ENCODE peak calls at places on chromosomes 13 and 19, in six cellular contexts. One of them, this sample, is unnamed. For H3K27me3, the result is how much of the 10 kb centered on the place peaks cover.

GRCh38 chr13:33290421-33290965 is 4.9 kb upstream of the STARD13 start:
- DNase-seq in GM12878: no peak
- DNase-seq in HCT116: no peak
- DNase-seq in IMR-90: no peak
- DNase-seq in H1: no peak
- DNase-seq in HepG2: no peak
- DNase-seq in this sample: no peak

GRCh38 chr13:29707876-29708543 is 112.5 kb upstream of the SLC7A1 start:
- DNase-seq in GM12878: no peak
- DNase-seq in HCT116: peak
- DNase-seq in IMR-90: peak
- DNase-seq in H1: peak
- DNase-seq in HepG2: peak
- DNase-seq in this sample: peak

GRCh38 chr13:33722216-33722900 is 95.6 kb upstream of the RFC3 start:
- DNase-seq in GM12878: no peak
- DNase-seq in HCT116: no peak
- DNase-seq in IMR-90: peak
- DNase-seq in H1: no peak
- DNase-seq in HepG2: no peak
- DNase-seq in this sample: no peak

GRCh38 chr19:15863272-15863671 is 34.6 kb downstream of the CYP4F2 start:
- DNase-seq in GM12878: no peak
- DNase-seq in HCT116: peak
- DNase-seq in IMR-90: no peak
- DNase-seq in H1: no peak
- DNase-seq in HepG2: no peak
- DNase-seq in this sample: peak

GRCh38 chr19:49470615-49470978 is 3.4 kb upstream of the FLT3LG start:
- DNase-seq in GM12878: no peak
- DNase-seq in HCT116: no peak
- DNase-seq in IMR-90: no peak
- DNase-seq in H1: no peak
- DNase-seq in HepG2: no peak
- DNase-seq in this sample: no peak

GRCh38 chr13:30881191-30881651 is 24.9 kb upstream of the MEDAG start:
- DNase-seq in GM12878: no peak
- DNase-seq in HCT116: no peak
- DNase-seq in IMR-90: no peak
- DNase-seq in H1: no peak
- DNase-seq in HepG2: no peak
- DNase-seq in this sample: no peak

GRCh38 chr19:33132425-33132824 is 511 bp downstream of the WDR88 start:
- DNase-seq in GM12878: no peak
- DNase-seq in HCT116: no peak
- DNase-seq in IMR-90: no peak
- DNase-seq in H1: no peak
- DNase-seq in HepG2: no peak
- DNase-seq in this sample: peak

GRCh38 chr19:19642506-19643157 is 825 bp downstream of the GMIP start:
- DNase-seq in GM12878: no peak
- DNase-seq in HCT116: no peak
- DNase-seq in IMR-90: no peak
- DNase-seq in H1: no peak
- DNase-seq in HepG2: no peak
- DNase-seq in this sample: peak

GRCh38 chr19:42114412-42114811 is 17.8 kb downstream of the POU2F2 start:
- DNase-seq in GM12878: peak
- DNase-seq in HCT116: no peak
- DNase-seq in IMR-90: no peak
- DNase-seq in H1: no peak
- DNase-seq in HepG2: no peak
- DNase-seq in this sample: no peak

GRCh38 chr19:2782357-2782935 is 627 bp downstream of the SGTA start:
- DNase-seq in GM12878: no peak
- DNase-seq in HCT116: no peak
- DNase-seq in IMR-90: no peak
- DNase-seq in H1: no peak
- DNase-seq in HepG2: no peak
- DNase-seq in this sample: no peak

GRCh38 chr13:98937911-98938381 is 39.9 kb downstream of the DOCK9 start:
- DNase-seq in GM12878: no peak
- DNase-seq in HCT116: no peak
- DNase-seq in IMR-90: peak
- DNase-seq in H1: peak
- DNase-seq in HepG2: no peak
- DNase-seq in this sample: no peak

GRCh38 chr13:40664100-40665060 is 2.1 kb downstream of the FOXO1 start:
- DNase-seq in GM12878: no peak
- DNase-seq in HCT116: no peak
- DNase-seq in IMR-90: no peak
- DNase-seq in H1: no peak
- DNase-seq in HepG2: peak
- DNase-seq in this sample: peak

GRCh38 chr19:5117421-5117820 is 148.5 kb downstream of the KDM4B start:
- DNase-seq in GM12878: no peak
- DNase-seq in HCT116: no peak
- DNase-seq in IMR-90: no peak
- DNase-seq in H1: no peak
- DNase-seq in HepG2: no peak
- DNase-seq in this sample: no peak

GRCh38 chr19:5115771-5116202 is 146.9 kb downstream of the KDM4B start:
- DNase-seq in GM12878: no peak
- DNase-seq in HCT116: no peak
- DNase-seq in IMR-90: peak
- DNase-seq in H1: no peak
- DNase-seq in HepG2: peak
- DNase-seq in this sample: no peak

GRCh38 chr19:5115351-5115750 is 146.4 kb downstream of the KDM4B start:
- DNase-seq in GM12878: no peak
- DNase-seq in HCT116: no peak
- DNase-seq in IMR-90: no peak
- DNase-seq in H1: no peak
- DNase-seq in HepG2: no peak
- DNase-seq in this sample: no peak

GRCh38 chr19:5114713-5115112 is 145.8 kb downstream of the KDM4B start:
- DNase-seq in GM12878: no peak
- DNase-seq in HCT116: no peak
- DNase-seq in IMR-90: no peak
- DNase-seq in H1: no peak
- DNase-seq in HepG2: no peak
- DNase-seq in this sample: no peak

DNA sequence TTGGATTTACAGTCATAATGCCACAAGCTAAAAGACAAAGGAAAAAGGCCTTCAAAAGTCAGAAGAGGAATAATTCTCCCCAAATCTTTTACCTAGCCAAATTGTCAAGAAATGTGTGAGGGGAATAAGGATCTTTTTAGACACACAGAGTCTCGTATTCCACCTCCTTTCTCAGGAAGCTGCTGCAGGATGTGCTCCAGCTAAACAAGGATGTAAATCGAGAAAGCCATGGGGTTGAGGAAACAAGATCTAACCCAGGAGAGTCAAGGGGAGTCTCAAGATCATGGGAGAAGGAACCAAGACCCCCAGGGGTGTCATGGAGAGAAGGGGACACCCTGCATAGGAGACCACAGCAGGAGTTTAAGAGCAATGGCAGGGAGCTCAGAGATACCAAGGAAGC is 147.4 kb downstream of the KDM4B start:
- DNase-seq in GM12878: no peak
- DNase-seq in HCT116: no peak
- DNase-seq in IMR-90: no peak
- DNase-seq in H1: no peak
- DNase-seq in HepG2: no peak
- DNase-seq in this sample: no peak
- TF ChIP-seq CEBPB in GM12878: no peak
- TF ChIP-seq CEBPB in HCT116: no peak
- TF ChIP-seq CEBPB in IMR-90: no peak
- TF ChIP-seq CEBPB in H1: no peak
- TF ChIP-seq CEBPB in HepG2: no peak
- TF ChIP-seq CEBPB in this sample: no peak

GRCh38 chr13:112061367-112062046 is 5.4 kb upstream of the SOX1 start:
- DNase-seq in GM12878: no peak
- DNase-seq in HCT116: no peak
- DNase-seq in IMR-90: no peak
- DNase-seq in H1: no peak
- DNase-seq in HepG2: no peak
- DNase-seq in this sample: no peak
- H3K27me3 ChIP-seq in GM12878: under half
- H3K27me3 ChIP-seq in HCT116: under half
- H3K27me3 ChIP-seq in IMR-90: half or more
- H3K27me3 ChIP-seq in H1: half or more
- H3K27me3 ChIP-seq in HepG2: under half
- H3K27me3 ChIP-seq in this sample: under half

GRCh38 chr19:799076-799881 is 2.0 kb downstream of the PTBP1 start:
- DNase-seq in GM12878: no peak
- DNase-seq in HCT116: no peak
- DNase-seq in IMR-90: peak
- DNase-seq in H1: no peak
- DNase-seq in HepG2: peak
- DNase-seq in this sample: peak
- TF ChIP-seq CEBPB in GM12878: no peak
- TF ChIP-seq CEBPB in HCT116: no peak
- TF ChIP-seq CEBPB in IMR-90: no peak
- TF ChIP-seq CEBPB in H1: no peak
- TF ChIP-seq CEBPB in HepG2: no peak
- TF ChIP-seq CEBPB in this sample: no peak

DNA sequence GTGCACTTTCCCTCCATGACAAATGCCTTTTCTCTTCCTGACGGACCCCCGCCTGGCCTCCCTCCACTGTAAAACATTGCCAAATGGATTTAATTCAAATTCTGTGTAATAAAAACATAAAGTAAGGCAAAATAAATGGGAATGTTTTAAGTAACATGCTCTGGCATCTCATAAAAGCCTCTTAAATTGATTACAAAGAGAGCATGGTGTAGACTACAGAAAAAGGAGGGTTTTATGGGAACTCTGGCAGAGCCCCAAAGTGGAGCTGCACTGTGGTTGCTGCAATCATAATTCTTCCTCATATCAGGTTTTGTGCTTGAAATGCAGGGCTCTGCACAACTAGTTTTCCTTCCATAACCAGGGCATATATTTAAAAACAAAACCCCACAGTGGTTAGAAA is 44.3 kb upstream of the SIAH3 start:
- DNase-seq in GM12878: no peak
- DNase-seq in HCT116: no peak
- DNase-seq in IMR-90: no peak
- DNase-seq in H1: no peak
- DNase-seq in HepG2: no peak
- DNase-seq in this sample: no peak
- H3K27me3 ChIP-seq in GM12878: under half
- H3K27me3 ChIP-seq in HCT116: under half
- H3K27me3 ChIP-seq in IMR-90: under half
- H3K27me3 ChIP-seq in H1: under half
- H3K27me3 ChIP-seq in HepG2: under half
- H3K27me3 ChIP-seq in this sample: under half

DNA sequence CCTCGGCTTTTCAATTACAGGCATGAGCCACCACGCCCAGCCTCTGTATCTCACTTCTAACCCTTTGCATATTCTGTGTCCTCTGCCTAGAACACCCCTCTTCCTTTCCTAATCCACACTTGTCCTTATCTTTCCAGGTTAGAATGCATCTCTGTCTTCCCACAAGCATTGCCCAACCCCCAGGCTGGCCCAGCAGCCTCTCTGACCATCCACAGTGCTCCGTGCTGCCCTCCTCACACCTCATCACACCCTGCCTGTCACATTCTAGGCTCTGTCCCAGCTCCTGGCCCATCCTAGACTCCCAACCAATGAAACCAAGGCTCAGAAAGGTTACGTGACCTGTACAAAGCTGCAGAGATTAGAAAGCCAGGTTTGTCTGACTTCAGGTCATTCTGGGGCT is 11.3 kb downstream of the JAK3 start:
- DNase-seq in GM12878: no peak
- DNase-seq in HCT116: no peak
- DNase-seq in IMR-90: no peak
- DNase-seq in H1: no peak
- DNase-seq in HepG2: no peak
- DNase-seq in this sample: peak
- TF ChIP-seq CEBPB in GM12878: no peak
- TF ChIP-seq CEBPB in HCT116: no peak
- TF ChIP-seq CEBPB in IMR-90: no peak
- TF ChIP-seq CEBPB in H1: no peak
- TF ChIP-seq CEBPB in HepG2: no peak
- TF ChIP-seq CEBPB in this sample: no peak

DNA sequence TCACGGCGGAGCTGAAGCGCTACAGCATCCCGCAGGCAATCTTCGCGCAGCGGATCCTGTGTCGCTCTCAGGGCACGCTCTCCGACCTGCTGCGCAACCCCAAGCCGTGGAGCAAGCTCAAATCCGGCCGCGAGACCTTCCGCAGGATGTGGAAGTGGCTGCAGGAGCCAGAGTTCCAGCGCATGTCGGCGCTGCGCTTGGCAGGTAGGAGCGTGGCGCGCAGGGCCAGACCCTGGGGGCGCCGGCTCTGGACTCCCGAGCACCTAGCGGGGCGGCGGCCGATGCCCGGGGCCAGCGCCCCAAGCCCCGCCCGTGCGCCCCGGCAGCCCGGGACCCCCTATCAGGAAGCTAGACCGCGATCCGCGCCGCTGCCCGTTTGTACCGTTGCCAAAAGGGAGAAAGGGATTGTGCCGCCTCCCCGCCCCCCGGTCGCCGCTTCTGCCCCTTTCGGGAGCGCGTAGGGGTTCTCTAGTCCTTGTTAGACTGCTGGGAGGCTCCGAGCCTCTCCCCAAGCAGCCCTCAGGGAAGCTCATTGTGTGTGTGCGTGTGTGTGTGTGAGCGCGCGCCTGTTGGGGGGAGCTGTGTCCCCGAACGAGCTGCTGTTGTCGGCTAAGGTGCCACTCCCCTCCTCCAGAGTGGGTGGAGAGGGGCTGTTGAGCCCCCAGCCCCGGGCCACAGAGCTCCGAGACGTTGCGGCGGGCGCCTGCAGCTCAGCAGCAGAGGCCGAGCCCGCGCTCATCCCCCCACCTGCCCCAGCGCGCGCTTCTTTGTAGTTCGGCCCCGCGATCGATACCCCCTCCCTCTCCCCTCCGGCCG is 1.6 kb downstream of the ONECUT3 start:
- DNase-seq in GM12878: no peak
- DNase-seq in HCT116: no peak
- DNase-seq in IMR-90: no peak
- DNase-seq in H1: no peak
- DNase-seq in HepG2: no peak
- DNase-seq in this sample: no peak
- H3K27me3 ChIP-seq in GM12878: under half
- H3K27me3 ChIP-seq in HCT116: under half
- H3K27me3 ChIP-seq in IMR-90: half or more
- H3K27me3 ChIP-seq in H1: half or more
- H3K27me3 ChIP-seq in HepG2: under half
- H3K27me3 ChIP-seq in this sample: under half

GRCh38 chr13:105787518-105788085 is 747.9 kb downstream of the EFNB2 start:
- DNase-seq in GM12878: no peak
- DNase-seq in HCT116: no peak
- DNase-seq in IMR-90: no peak
- DNase-seq in H1: no peak
- DNase-seq in HepG2: no peak
- DNase-seq in this sample: no peak
- TF ChIP-seq CEBPB in GM12878: no peak
- TF ChIP-seq CEBPB in HCT116: no peak
- TF ChIP-seq CEBPB in IMR-90: no peak
- TF ChIP-seq CEBPB in H1: no peak
- TF ChIP-seq CEBPB in HepG2: no peak
- TF ChIP-seq CEBPB in this sample: no peak

GRCh38 chr19:50817941-50818858 is 5.4 kb downstream of the KLK1 start:
- DNase-seq in GM12878: peak
- DNase-seq in HCT116: peak
- DNase-seq in IMR-90: no peak
- DNase-seq in H1: peak
- DNase-seq in HepG2: no peak
- DNase-seq in this sample: peak
- H3K27me3 ChIP-seq in GM12878: under half
- H3K27me3 ChIP-seq in HCT116: under half
- H3K27me3 ChIP-seq in IMR-90: under half
- H3K27me3 ChIP-seq in H1: under half
- H3K27me3 ChIP-seq in HepG2: under half
- H3K27me3 ChIP-seq in this sample: under half